ENCODE peak calls at places on chromosome 2, in ten cellular contexts. A is brain microvascular endothelial cell, K is foreskin fibroblast, H is tibial artery, L is lower leg skin, Q is cardiac muscle cell, M is sigmoid colon, I is lower lobe of right lung, G is mucosa of descending colon, T is hepatocyte. D is an unnamed sample.

GRCh38 chr2:12302140-12302539 is 414.6 kb upstream of the TRIB2 start:
- DNase-seq in A (no peak), K (no peak), H (no peak), L (no peak), Q (no peak), M (no peak), I (no peak), G (no peak), T (no peak), D (no peak)

GRCh38 chr2:219440388-219441256 is 6.0 kb downstream of the SPEG start:
- DNase-seq in A (no peak), K (no peak), H (no peak), L (no peak), Q (no peak), M (no peak), I (no peak), G (no peak), T (no peak), D (peak)

GRCh38 chr2:70331012-70331411 is 29.1 kb upstream of the FAM136A start:
- DNase-seq in A (no peak), K (no peak), H (no peak), L (peak), Q (no peak), M (no peak), I (no peak), G (no peak), T (no peak), D (no peak)

GRCh38 chr2:239553376-239554000 is 152.7 kb upstream of the HDAC4 start:
- DNase-seq in A (no peak), K (no peak), H (no peak), L (no peak), Q (no peak), M (peak), I (no peak), G (no peak), T (no peak), D (no peak)

GRCh38 chr2:143524001-143524608 is 394.9 kb downstream of the ARHGAP15 start:
- DNase-seq in A (peak), K (peak), H (no peak), L (no peak), Q (no peak), M (no peak), I (no peak), G (no peak), T (no peak), D (no peak)

GRCh38 chr2:196131949-196132925 is 39.1 kb downstream of the STK17B start:
- DNase-seq in A (no peak), K (no peak), H (no peak), L (no peak), Q (no peak), M (no peak), I (no peak), G (no peak), T (no peak), D (peak)

GRCh38 chr2:67625671-67626070 is 228.5 kb downstream of the ETAA1 start:
- DNase-seq in A (peak), K (peak), H (no peak), L (no peak), Q (no peak), M (no peak), I (no peak), G (no peak), T (no peak), D (peak)

GRCh38 chr2:174778479-174778962 is 14.2 kb upstream of the CHRNA1 start:
- DNase-seq in A (peak), K (peak), H (peak), L (peak), Q (no peak), M (no peak), I (peak), G (peak), T (peak), D (no peak)

GRCh38 chr2:212912445-212913103 is 238.8 kb downstream of the IKZF2 start:
- DNase-seq in A (peak), K (peak), H (no peak), L (no peak), Q (no peak), M (no peak), I (no peak), G (peak), T (peak), D (peak)

GRCh38 chr2:19933351-19933981 is 31.7 kb upstream of the TTC32 start:
- DNase-seq in A (peak), K (peak), H (no peak), L (no peak), Q (no peak), M (no peak), I (no peak), G (no peak), T (no peak), D (peak)

GRCh38 chr2:128772671-128773070 is 454.0 kb upstream of the HS6ST1 start:
- DNase-seq in A (no peak), K (no peak), H (no peak), L (no peak), Q (no peak), M (peak), I (no peak), G (no peak), T (no peak), D (no peak)

GRCh38 chr2:175687465-175687864 is 314.6 kb downstream of the LNPK start:
- DNase-seq in A (no peak), K (no peak), H (no peak), L (no peak), Q (no peak), M (no peak), I (no peak), G (no peak), T (no peak), D (no peak)

GRCh38 chr2:79977782-79978181 is 326.8 kb downstream of the LRRTM1 start:
- DNase-seq in A (no peak), K (no peak), H (no peak), L (no peak), Q (no peak), M (no peak), I (no peak), G (no peak), T (no peak), D (no peak)

GRCh38 chr2:223474893-223475292 is 127.3 kb downstream of the SCG2 start:
- DNase-seq in A (no peak), K (no peak), H (no peak), L (no peak), Q (no peak), M (no peak), I (no peak), G (no peak), T (no peak), D (no peak)

GRCh38 chr2:143730155-143730949 is 601.1 kb downstream of the ARHGAP15 start:
- DNase-seq in A (peak), K (peak), H (no peak), L (no peak), Q (no peak), M (no peak), I (no peak), G (no peak), T (no peak), D (peak)

GRCh38 chr2:238462782-238463396 is 36.2 kb downstream of the ASB1 start:
- DNase-seq in A (peak), K (peak), H (no peak), L (no peak), Q (peak), M (no peak), I (no peak), G (no peak), T (peak), D (peak)

GRCh38 chr2:127081826-127082633 is 24.9 kb downstream of the BIN1 start:
- DNase-seq in A (no peak), K (no peak), H (no peak), L (no peak), Q (no peak), M (no peak), I (no peak), G (peak), T (peak), D (no peak)

GRCh38 chr2:229174794-229175529 is 96.1 kb downstream of the PID1 start:
- DNase-seq in A (no peak), K (peak), H (no peak), L (no peak), Q (no peak), M (peak), I (no peak), G (no peak), T (no peak), D (peak)

GRCh38 chr2:68951899-68952298 is 794 bp downstream of the GKN2 start:
- DNase-seq in A (no peak), K (no peak), H (no peak), L (no peak), Q (peak), M (no peak), I (no peak), G (no peak), T (no peak), D (no peak)

GRCh38 chr2:117127680-117128079 is 686.8 kb upstream of the DDX18 start:
- DNase-seq in A (no peak), K (no peak), H (no peak), L (no peak), Q (no peak), M (no peak), I (no peak), G (no peak), T (peak), D (no peak)

GRCh38 chr2:64944484-64944883 is 44.7 kb upstream of the SLC1A4 start:
- DNase-seq in A (no peak), K (no peak), H (no peak), L (no peak), Q (no peak), M (no peak), I (no peak), G (no peak), T (no peak), D (peak)

GRCh38 chr2:19838616-19839015 is 63.2 kb downstream of the TTC32 start:
- DNase-seq in A (no peak), K (no peak), H (no peak), L (no peak), Q (no peak), M (no peak), I (no peak), G (no peak), T (no peak), D (no peak)

GRCh38 chr2:162734287-162734686 is 104.3 kb downstream of the KCNH7 start:
- DNase-seq in A (no peak), K (no peak), H (no peak), L (no peak), Q (no peak), M (no peak), I (no peak), G (no peak), T (no peak), D (no peak)

GRCh38 chr2:162732946-162733698 is 105.4 kb downstream of the KCNH7 start:
- DNase-seq in A (no peak), K (no peak), H (no peak), L (no peak), Q (no peak), M (no peak), I (no peak), G (peak), T (peak), D (peak)

GRCh38 chr2:162729469-162729868 is 109.1 kb downstream of the KCNH7 start:
- DNase-seq in A (no peak), K (no peak), H (no peak), L (no peak), Q (no peak), M (no peak), I (no peak), G (no peak), T (no peak), D (no peak)

GRCh38 chr2:162734866-162735265 is 103.7 kb downstream of the KCNH7 start:
- DNase-seq in A (no peak), K (no peak), H (no peak), L (no peak), Q (no peak), M (no peak), I (no peak), G (no peak), T (no peak), D (peak)

DNA sequence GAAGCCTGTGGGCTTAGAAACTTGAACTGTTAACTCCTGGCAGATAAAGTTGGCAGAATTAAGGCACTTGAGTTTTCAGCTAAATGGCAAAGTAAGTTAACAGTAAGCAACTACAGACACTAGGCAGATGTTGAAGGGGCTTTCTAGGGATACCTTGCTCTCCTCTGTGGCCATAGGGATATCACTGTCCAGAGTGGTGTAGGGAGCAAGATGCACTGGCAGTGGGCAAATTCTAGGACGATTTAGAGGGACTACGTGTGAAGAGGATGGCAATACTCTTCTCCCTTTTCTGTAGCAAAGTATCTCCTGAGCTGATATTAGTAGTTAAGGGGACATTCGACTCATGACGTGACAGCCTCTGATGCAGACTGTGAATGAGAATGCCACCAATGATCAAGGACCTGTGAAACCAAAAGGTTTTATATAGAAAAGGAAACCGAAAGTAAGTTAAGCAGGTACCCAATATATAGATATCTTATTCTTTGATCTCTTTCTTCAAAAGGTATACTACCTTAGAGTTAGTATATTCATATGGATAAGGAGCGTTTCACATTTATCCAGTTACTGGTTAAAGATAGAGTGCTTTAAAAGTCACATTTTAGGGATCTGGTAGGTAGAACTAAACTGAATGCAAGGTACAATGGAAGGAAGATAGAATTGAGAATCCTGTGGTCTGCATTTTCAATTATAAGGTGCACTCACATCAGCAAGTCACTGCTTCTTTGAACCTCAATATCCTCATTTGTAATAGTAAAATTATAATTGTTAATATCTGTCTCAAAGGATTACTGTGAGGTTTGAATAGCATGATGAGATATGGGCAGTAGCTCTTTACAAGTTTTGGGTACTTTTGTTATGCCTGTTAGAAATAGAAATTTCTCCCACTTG is 106.4 kb downstream of the KCNH7 start:
- DNase-seq in A (no peak), K (no peak), H (no peak), L (no peak), Q (no peak), M (no peak), I (no peak), G (no peak), T (no peak), D (no peak)
- H3K4me3 ChIP-seq in A (no peak), K (no peak), H (no peak), L (no peak), Q (no peak), M (no peak), I (no peak), G (no peak), T (no peak), D (no peak)

GRCh38 chr2:23565374-23565773 is 180.4 kb downstream of the KLHL29 start:
- DNase-seq in A (no peak), K (no peak), H (no peak), L (no peak), Q (no peak), M (no peak), I (no peak), G (no peak), T (no peak), D (no peak)

GRCh38 chr2:23563151-23563550 is 178.2 kb downstream of the KLHL29 start:
- DNase-seq in A (no peak), K (no peak), H (no peak), L (no peak), Q (no peak), M (no peak), I (no peak), G (no peak), T (no peak), D (no peak)

GRCh38 chr2:23564618-23564967 is 179.6 kb downstream of the KLHL29 start:
- DNase-seq in A (no peak), K (no peak), H (peak), L (no peak), Q (no peak), M (no peak), I (no peak), G (no peak), T (no peak), D (peak)

GRCh38 chr2:23562143-23562542 is 177.2 kb downstream of the KLHL29 start:
- DNase-seq in A (no peak), K (no peak), H (no peak), L (no peak), Q (no peak), M (no peak), I (no peak), G (no peak), T (no peak), D (no peak)

DNA sequence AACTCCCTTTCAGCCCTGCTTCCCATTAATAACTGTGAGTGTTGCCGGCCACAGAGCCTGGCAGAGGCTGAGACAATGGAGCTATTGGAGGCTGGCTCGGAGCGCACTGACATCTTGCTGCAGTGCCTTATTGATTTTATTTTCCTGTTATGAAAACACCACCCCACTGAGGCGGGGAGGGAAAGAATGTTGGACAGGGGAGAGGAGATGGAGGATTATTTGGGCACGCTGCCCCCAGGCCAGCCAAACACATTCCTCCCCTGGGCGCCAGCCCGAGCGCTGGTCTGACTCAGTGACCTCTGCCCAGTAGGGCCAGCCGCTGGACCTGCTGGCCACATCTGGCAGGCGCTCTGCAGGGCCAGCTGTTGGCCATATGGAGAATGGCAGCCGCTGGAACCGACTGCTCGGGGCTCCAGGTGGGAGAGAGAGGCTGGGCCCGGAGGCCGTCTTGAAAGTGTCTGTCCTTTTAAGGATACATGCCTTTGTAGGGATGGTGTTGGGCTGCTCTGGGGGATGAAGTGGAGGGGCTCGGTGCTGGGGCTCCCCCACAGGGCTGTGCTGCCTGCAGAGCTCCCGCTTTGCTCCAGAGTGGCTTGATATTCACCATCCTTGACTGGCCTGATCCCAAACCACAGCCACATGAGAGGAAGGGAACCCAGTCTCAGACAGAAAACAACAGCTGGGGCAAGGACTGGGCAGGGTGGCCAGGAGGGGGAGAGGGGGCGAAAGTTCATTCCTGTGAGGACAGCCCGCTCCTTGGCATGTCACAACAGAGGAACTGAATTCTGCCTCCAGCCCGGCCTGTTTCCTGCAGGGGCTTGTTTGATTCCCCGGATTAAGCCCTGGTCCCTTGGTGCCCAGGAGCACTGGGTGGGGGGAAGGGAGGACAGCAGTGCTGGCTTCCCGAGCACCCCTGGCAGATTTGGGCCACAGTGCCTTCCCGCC is 179.0 kb downstream of the KLHL29 start:
- DNase-seq in A (peak), K (peak), H (peak), L (peak), Q (no peak), M (peak), I (peak), G (no peak), T (no peak), D (peak)
- TF ChIP-seq CTCF in A (peak), K (no peak), H (peak), L (no peak), Q (peak), M (peak), I (no peak), G (no peak), T (no peak), D (peak)

GRCh38 chr2:169509955-169510354 is 453 bp downstream of the KLHL41 start:
- DNase-seq in A (no peak), K (no peak), H (no peak), L (no peak), Q (no peak), M (no peak), I (no peak), G (no peak), T (no peak), D (no peak)
- H3K4me3 ChIP-seq in A (no peak), K (no peak), H (no peak), L (no peak), Q (peak), M (no peak), I (no peak), G (no peak), T (no peak), D (no peak)

DNA sequence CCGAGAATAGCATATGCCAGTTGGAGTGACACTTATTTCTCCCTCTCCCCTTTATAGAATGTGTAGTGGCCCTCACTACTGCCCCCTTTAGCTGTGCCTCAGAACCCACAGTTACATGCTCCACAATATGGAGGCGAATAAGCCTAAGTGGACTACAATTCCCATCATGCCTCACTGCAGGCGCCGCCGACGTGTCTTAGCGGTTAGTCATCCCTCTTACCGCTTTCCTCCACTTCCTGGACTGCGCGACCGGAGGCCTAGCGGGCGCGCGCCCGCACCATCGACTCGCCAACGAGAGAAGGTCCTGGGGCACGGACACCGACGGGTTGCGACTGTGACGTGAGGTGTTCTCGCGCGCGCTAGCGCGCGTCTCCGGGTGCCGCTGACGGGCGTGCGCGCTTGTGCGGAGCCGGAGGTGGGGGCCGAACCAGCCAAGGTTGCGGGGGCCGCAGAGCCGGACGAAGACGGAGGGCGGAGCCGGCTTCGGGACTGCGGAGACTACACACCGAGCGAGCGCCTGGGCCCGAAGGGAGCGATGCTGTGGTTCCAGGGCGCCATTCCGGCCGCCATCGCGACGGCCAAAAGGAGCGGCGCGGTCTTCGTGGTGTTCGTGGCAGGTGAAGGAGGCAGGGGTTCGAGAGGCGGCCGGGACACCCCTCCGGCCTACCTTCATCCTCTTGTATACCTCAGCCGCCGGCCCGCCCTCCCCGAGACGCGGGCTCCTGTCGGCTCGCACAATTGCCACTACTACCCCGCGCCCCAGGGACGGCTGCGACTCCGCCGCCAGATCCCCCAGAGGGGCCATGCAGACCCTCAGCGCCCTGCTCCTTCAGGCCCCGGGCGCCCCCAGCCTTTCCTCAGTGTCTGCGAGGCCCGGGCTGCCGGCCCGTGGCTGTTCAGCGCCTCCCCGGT is at the start of gene UBXN4:
- DNase-seq in A (peak), K (peak), H (peak), L (peak), Q (peak), M (peak), I (peak), G (peak), T (peak), D (peak)
- TF ChIP-seq CTCF in A (peak), K (peak), H (peak), L (no peak), Q (peak), M (no peak), I (peak), G (no peak), T (peak), D (peak)

DNA sequence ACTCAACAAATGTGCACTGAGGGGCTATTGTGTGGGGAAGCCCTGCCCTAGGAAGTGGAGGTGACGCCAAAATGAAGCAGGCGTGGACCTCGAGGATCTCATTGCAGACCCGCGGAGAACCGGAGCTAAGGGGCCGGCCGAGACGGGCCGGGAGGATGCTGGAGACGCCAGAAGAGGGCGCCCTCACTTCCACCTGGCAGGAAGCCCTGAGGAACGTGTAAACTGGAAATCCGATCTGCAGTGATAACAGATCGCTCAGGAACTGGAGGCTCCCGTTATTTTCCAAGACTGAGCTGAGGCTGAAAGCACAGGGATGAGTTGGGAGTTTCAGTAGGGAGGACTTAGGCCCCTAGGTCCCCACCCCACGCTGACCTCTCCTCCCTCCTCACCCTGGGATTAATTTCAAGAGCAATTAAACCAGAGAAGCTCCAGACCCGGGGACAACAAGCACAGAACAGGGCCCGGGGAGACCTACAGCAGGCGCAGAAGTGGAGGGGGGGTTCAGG is 7.6 kb upstream of the COL6A3 start:
- DNase-seq in A (peak), K (peak), H (peak), L (peak), Q (peak), M (peak), I (peak), G (peak), T (peak), D (peak)
- H3K4me3 ChIP-seq in A (no peak), K (peak), H (peak), L (no peak), Q (no peak), M (peak), I (peak), G (no peak), T (no peak), D (no peak)

D was measured in epithelial cell of esophagus.